ENCODE peak calls at places on chromosomes 16 and 17, in six cellular contexts. Y is HEK293T, Q is K562, V is GM12878, K is HepG2, Z is IMR-90. R is an unnamed sample.

GRCh38 chr17:51245535-51245934 is 14.3 kb downstream of the MBTD1 start:
- DNase-seq in V (no peak), Z (peak), K (no peak), Y (no peak), Q (no peak), R (no peak)

GRCh38 chr16:28013878-28014277 is 49.6 kb downstream of the GSG1L start:
- DNase-seq in Y (no peak), K (no peak), Q (no peak), V (no peak), Z (no peak), R (no peak)

GRCh38 chr16:86508028-86508946 is 2.0 kb upstream of the FOXF1 start:
- DNase-seq in Q (no peak), Z (no peak), Y (no peak), V (no peak), K (no peak), R (no peak)

GRCh38 chr16:9141813-9142212 is 50.4 kb downstream of the HAPSTR1 start:
- DNase-seq in K (no peak), Q (no peak), V (no peak), Y (no peak), Z (no peak), R (no peak)

GRCh38 chr16:74107795-74108610 is 188.6 kb upstream of the PSMD7 start:
- DNase-seq in K (peak), V (peak), Y (peak), Q (peak), Z (peak), R (peak)

GRCh38 chr16:75064403-75065148 is 52.0 kb downstream of the LDHD start:
- DNase-seq in Y (no peak), Z (peak), Q (no peak), K (peak), V (no peak), R (no peak)

GRCh38 chr16:82841108-82841507 is 214.3 kb downstream of the CDH13 start:
- DNase-seq in V (no peak), Z (no peak), Q (no peak), K (no peak), Y (no peak), R (no peak)

GRCh38 chr17:59650642-59651041 is 30.9 kb downstream of the CLTC start:
- DNase-seq in Y (no peak), Q (no peak), V (no peak), Z (no peak), K (no peak), R (no peak)

GRCh38 chr17:82328994-82329507 is 4.5 kb downstream of the SECTM1 start:
- DNase-seq in Q (no peak), K (no peak), V (no peak), Y (no peak), Z (no peak), R (no peak)

GRCh38 chr17:75749545-75750389 is 15.2 kb downstream of the GALK1 start:
- DNase-seq in Y (peak), V (no peak), Z (peak), Q (peak), K (peak), R (peak)

GRCh38 chr16:20072524-20073202 is 1.0 kb downstream of the GPR139 start:
- DNase-seq in Z (no peak), V (no peak), Y (no peak), Q (no peak), K (no peak), R (no peak)

GRCh38 chr17:37088459-37088858 is 139.7 kb downstream of the AATF start:
- DNase-seq in Z (no peak), Y (no peak), K (no peak), V (no peak), Q (no peak), R (no peak)

GRCh38 chr17:19317359-19318095 is 45.0 kb downstream of the B9D1 start:
- DNase-seq in Q (peak), K (peak), Y (peak), V (no peak), Z (peak), R (peak)

GRCh38 chr17:41529491-41529915 is 1.4 kb upstream of the KRT19 start:
- DNase-seq in V (no peak), Q (no peak), K (no peak), Z (no peak), Y (no peak), R (no peak)

GRCh38 chr16:75911896-75912295 is 185.6 kb upstream of the CPHXL start:
- DNase-seq in Z (no peak), Q (no peak), K (no peak), V (no peak), Y (no peak), R (no peak)

GRCh38 chr17:57879437-57880085 is 29.7 kb upstream of the MRPS23 start:
- DNase-seq in Z (no peak), Q (peak), K (peak), V (no peak), Y (no peak), R (peak)

GRCh38 chr17:27415090-27415795 is 41.0 kb upstream of the KSR1 start:
- DNase-seq in Z (no peak), V (no peak), Y (no peak), Q (no peak), K (no peak), R (no peak)

GRCh38 chr17:18184143-18185007 is 747 bp downstream of the ALKBH5 start:
- DNase-seq in V (no peak), Q (peak), Y (peak), K (no peak), Z (peak), R (peak)

GRCh38 chr16:61681124-61681523 is 355.1 kb downstream of the CDH8 start:
- DNase-seq in Y (no peak), Z (no peak), K (no peak), V (no peak), Q (no peak), R (no peak)

GRCh38 chr16:60907645-60908044 is 1128.6 kb downstream of the CDH8 start:
- DNase-seq in Y (no peak), Z (no peak), K (no peak), Q (no peak), V (no peak), R (no peak)

GRCh38 chr17:31581022-31581483 is 189.6 kb downstream of the RAB11FIP4 start:
- DNase-seq in V (no peak), Z (peak), Q (no peak), K (no peak), Y (no peak), R (no peak)

GRCh38 chr17:55672585-55673501 is 49.8 kb downstream of the TMEM100 start:
- DNase-seq in Z (no peak), Q (no peak), Y (no peak), K (no peak), V (no peak), R (no peak)

GRCh38 chr16:72805486-72805885 is 242.4 kb downstream of the ZFHX3 start:
- DNase-seq in K (no peak), V (no peak), Z (no peak), Y (no peak), Q (no peak), R (no peak)

GRCh38 chr17:28405632-28406477 is at the start of gene SLC46A1:
- DNase-seq in Z (no peak), K (peak), Y (peak), Q (peak), V (no peak), R (peak)

GRCh38 chr16:35149550-35149949 is 1690.1 kb downstream of the TP53TG3F start:
- DNase-seq in Z (no peak), Y (no peak), V (no peak), K (no peak), Q (no peak), R (no peak)

GRCh38 chr16:50680556-50680893 is 587 bp downstream of the SNX20 start:
- DNase-seq in Z (no peak), Y (no peak), V (no peak), K (no peak), Q (no peak), R (no peak)

GRCh38 chr16:50679266-50679665 is 1.8 kb downstream of the SNX20 start:
- DNase-seq in Y (no peak), K (no peak), Q (no peak), V (no peak), Z (no peak), R (no peak)

GRCh38 chr16:50683689-50684374 is 2.7 kb upstream of the SNX20 start:
- DNase-seq in V (peak), Q (no peak), Y (no peak), K (no peak), Z (no peak), R (no peak)

GRCh38 chr16:50679676-50680555 is 1.2 kb downstream of the SNX20 start:
- DNase-seq in K (no peak), Y (no peak), Z (no peak), Q (no peak), V (no peak), R (no peak)

DNA sequence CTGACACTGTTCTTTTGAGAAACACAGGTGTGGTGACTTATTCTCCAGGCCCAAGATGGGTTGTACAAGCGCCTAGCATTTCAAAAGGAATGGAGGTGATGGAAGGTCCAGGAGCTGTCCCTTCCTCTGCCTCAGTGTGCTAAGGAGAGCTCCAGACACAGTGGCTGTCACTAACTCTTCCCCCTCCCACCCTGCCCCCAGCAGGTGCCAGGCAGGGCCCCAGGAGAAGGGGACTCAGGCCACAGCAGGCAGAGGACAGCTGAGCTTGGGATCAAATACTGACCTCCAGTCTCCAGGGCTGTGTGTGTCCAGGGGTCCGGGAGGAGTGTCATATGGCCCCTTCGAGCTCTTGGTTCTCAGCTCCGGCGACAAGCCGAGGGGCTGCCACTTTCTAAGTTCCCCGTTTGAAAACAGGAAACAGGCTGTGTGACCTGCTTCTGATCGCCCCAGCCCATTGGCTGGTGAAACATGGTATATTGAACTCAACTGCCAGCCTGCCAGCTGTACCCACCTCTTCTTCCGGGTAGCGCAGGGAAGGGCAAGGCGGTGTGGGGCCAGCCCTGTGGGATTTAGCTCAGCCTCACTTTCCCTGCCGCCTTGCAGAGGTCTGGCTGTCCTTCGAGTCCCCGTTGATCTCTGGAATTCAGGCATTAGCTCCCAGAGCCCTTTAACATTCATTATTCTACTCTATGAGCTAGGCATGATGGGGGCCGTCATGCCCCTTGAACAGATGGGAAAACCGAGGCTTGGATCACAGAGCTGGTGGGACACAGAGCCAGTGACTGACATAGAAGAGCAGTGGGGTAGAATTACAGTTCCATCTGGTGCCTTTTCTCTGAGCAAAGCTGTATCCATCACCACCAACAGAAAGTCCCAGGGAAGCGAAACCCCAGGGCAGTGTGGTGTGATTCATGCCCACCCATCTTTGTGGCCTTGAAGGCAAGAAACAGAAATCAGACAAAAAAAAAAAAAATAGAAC is at the start of gene SNX20:
- DNase-seq in Q (no peak), Z (no peak), K (no peak), V (peak), Y (no peak), R (no peak)
- TF ChIP-seq BHLHE40 in Q (no peak), Z (no peak), K (no peak), V (no peak), Y (no peak), R (no peak)

GRCh38 chr17:67293251-67294203 is 48.5 kb upstream of the HELZ start:
- DNase-seq in Q (peak), Y (peak), V (peak), Z (peak), K (peak), R (peak)

GRCh38 chr17:67285360-67285759 is 40.4 kb upstream of the HELZ start:
- DNase-seq in K (no peak), Z (no peak), Q (no peak), V (no peak), Y (no peak), R (no peak)

GRCh38 chr17:67290994-67291362 is 46.0 kb upstream of the HELZ start:
- DNase-seq in Y (no peak), Q (no peak), Z (no peak), K (no peak), V (no peak), R (no peak)

GRCh38 chr17:67290244-67290993 is 45.4 kb upstream of the HELZ start:
- DNase-seq in Z (no peak), Q (no peak), K (no peak), Y (no peak), V (no peak), R (no peak)

GRCh38 chr17:67289174-67289876 is 44.3 kb upstream of the HELZ start:
- DNase-seq in Y (no peak), K (no peak), Z (peak), V (no peak), Q (no peak), R (no peak)
- TF ChIP-seq BHLHE40 in Y (no peak), K (no peak), Z (peak), V (no peak), Q (no peak), R (no peak)

GRCh38 chr16:89378947-89379771 is 111.2 kb downstream of the ANKRD11 start:
- DNase-seq in K (no peak), Q (no peak), V (no peak), Z (no peak), Y (no peak), R (no peak)
- TF ChIP-seq BHLHE40 in K (no peak), Q (no peak), V (no peak), Z (no peak), Y (no peak), R (no peak)

GRCh38 chr16:31157136-31157535 is 7.3 kb upstream of the PRSS36 start:
- DNase-seq in K (no peak), Y (no peak), Q (no peak), V (no peak), Z (no peak), R (no peak)
- TF ChIP-seq BHLHE40 in K (no peak), Y (no peak), Q (no peak), V (no peak), Z (no peak), R (no peak)

GRCh38 chr17:45325810-45326209 is 9.0 kb upstream of the MAP3K14 start:
- DNase-seq in V (no peak), K (no peak), Y (no peak), Z (no peak), Q (no peak), R (no peak)
- TF ChIP-seq BHLHE40 in V (no peak), K (no peak), Y (no peak), Z (no peak), Q (no peak), R (no peak)

GRCh38 chr17:48868916-48869500 is 23.6 kb upstream of the ATP5MC1 start:
- DNase-seq in V (no peak), Y (no peak), K (no peak), Z (no peak), Q (no peak), R (no peak)
- TF ChIP-seq BHLHE40 in V (no peak), Y (no peak), K (no peak), Z (no peak), Q (no peak), R (no peak)

GRCh38 chr16:69855587-69855986 is 93.5 kb downstream of the WWP2 start:
- DNase-seq in Q (no peak), Y (no peak), Z (no peak), V (no peak), K (no peak), R (no peak)

GRCh38 chr16:69853481-69853880 is 91.3 kb downstream of the WWP2 start:
- DNase-seq in V (no peak), Q (no peak), Y (no peak), K (no peak), Z (no peak), R (no peak)

GRCh38 chr16:69848635-69849545 is 86.8 kb downstream of the WWP2 start:
- DNase-seq in K (no peak), Y (peak), Q (no peak), V (no peak), Z (peak), R (no peak)

GRCh38 chr16:69851491-69852240 is 89.5 kb downstream of the WWP2 start:
- DNase-seq in V (no peak), Q (no peak), Y (no peak), Z (peak), K (no peak), R (no peak)

DNA sequence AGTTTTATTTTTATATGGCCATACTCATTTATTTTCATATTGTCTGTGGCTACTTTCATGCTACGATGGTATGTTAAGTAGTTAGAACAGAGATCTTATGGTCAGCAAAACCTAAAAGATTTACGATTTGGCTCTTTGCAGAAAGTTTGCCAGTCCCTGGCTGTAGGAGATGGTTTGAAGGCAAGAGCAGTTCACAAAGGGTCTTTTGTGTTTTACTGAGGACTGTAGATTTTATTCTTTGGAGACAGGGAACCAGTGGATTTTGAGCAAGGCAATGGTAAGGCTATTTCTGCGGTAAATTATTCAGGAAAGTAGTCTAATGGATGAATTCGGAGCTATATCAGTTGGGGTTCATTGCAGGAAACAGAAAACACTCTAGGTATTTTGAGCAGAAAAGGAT is 90.7 kb downstream of the WWP2 start:
- DNase-seq in Y (no peak), Q (no peak), V (no peak), Z (no peak), K (no peak), R (no peak)
- TF ChIP-seq BHLHE40 in Y (no peak), Q (no peak), V (no peak), Z (no peak), K (no peak), R (no peak)

DNA sequence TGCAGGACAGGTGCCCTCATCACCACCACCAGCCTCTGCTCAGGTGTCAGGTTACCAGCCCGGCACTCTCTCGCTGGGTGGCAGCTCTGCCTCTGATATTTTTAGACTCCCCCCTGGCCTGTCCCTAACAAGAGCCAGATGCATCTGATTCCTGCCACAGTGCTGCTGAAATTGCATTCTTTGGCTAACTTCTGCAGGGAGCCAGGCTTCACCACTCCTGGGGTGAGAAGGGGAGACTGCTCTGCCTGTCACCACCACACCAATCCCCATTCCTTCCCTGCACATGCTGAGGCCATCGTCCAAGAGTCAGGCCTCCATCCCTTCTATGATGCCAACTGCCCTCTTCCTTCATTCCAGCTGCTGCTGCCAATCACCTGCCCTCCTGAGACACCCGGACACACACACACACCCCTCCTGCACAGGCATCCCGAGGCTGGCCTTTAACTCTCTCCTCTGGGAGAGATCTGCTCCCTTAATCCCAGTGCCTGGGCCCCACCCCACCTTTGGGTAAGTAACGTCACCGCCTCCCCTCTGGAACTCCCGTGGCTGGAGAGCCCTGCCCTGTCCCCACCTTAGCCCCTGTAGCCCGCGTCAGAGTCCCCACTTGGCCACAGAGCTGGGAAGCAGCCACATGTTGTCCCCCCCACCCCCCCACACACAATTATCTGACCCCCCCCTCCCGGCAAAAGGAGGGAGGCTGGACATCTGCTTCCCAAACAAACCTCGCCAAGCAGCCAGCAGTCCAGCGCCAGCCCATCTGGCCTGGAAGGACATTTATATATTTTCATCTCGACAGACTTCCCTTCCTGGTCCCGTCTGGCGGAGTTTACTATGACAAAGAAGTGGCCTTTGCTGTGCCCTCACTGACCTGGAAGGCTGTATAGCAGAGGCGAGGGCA is 2.8 kb downstream of the EMP2 start:
- DNase-seq in Y (no peak), V (no peak), Z (no peak), K (no peak), Q (no peak), R (no peak)
- TF ChIP-seq BHLHE40 in Y (no peak), V (no peak), Z (no peak), K (no peak), Q (no peak), R (no peak)

GRCh38 chr16:17520567-17520966 is 49.8 kb upstream of the XYLT1 start:
- DNase-seq in Z (peak), K (no peak), V (no peak), Q (no peak), Y (no peak), R (no peak)
- TF ChIP-seq BHLHE40 in Z (no peak), K (no peak), V (no peak), Q (no peak), Y (no peak), R (no peak)

R was measured in A549.